ENCODE peak calls at places on chromosome 4, in ten cellular contexts. H, O, A, L, Q, T, F, P, J and D are unnamed samples.

GRCh38 chr4:44804301-44804700 is 77.9 kb upstream of the GNPDA2 start:
- DNase-seq in H (no peak), O (no peak), A (no peak), L (no peak), Q (no peak), T (no peak), F (no peak), P (no peak), J (no peak), D (no peak)

GRCh38 chr4:156195914-156196313 is 242.2 kb upstream of the CTSO start:
- DNase-seq in H (no peak), O (no peak), A (no peak), L (no peak), Q (no peak), T (no peak), F (no peak), P (no peak), J (no peak), D (no peak)

GRCh38 chr4:129146639-129147038 is 50.7 kb downstream of the C4orf33 start:
- DNase-seq in H (no peak), O (no peak), A (no peak), L (peak; percentile 12), Q (no peak), T (no peak), F (no peak), P (no peak), J (no peak), D (no peak)

GRCh38 chr4:158169931-158170690 is 2.7 kb downstream of the GASK1B start:
- DNase-seq in H (no peak), O (no peak), A (peak; percentile 31), L (peak; percentile 79), Q (no peak), T (no peak), F (no peak), P (peak; percentile 48), J (no peak), D (peak; percentile 60)

GRCh38 chr4:20773144-20773997 is 73.1 kb downstream of the PACRGL start:
- DNase-seq in H (peak; percentile 72), O (no peak), A (peak; percentile 67), L (peak; percentile 78), Q (peak; percentile 66), T (peak; percentile 47), F (no peak), P (peak; percentile 71), J (no peak), D (peak; percentile 74)

GRCh38 chr4:11070813-11071212 is 357.9 kb downstream of the HS3ST1 start:
- DNase-seq in H (no peak), O (no peak), A (no peak), L (no peak), Q (no peak), T (no peak), F (no peak), P (no peak), J (no peak), D (no peak)

GRCh38 chr4:152460488-152460887 is 75.4 kb downstream of the FBXW7 start:
- DNase-seq in H (peak; percentile 42), O (no peak), A (peak; percentile 46), L (no peak), Q (peak; percentile 62), T (no peak), F (no peak), P (peak; percentile 90), J (no peak), D (no peak)

GRCh38 chr4:54660145-54660535 is 2.4 kb downstream of the KIT start:
- DNase-seq in H (no peak), O (no peak), A (no peak), L (no peak), Q (no peak), T (no peak), F (no peak), P (no peak), J (no peak), D (no peak)

GRCh38 chr4:140726776-140727500 is 29.2 kb downstream of the TBC1D9 start:
- DNase-seq in H (peak; percentile 62), O (no peak), A (no peak), L (no peak), Q (peak; percentile 34), T (no peak), F (no peak), P (no peak), J (no peak), D (no peak)

GRCh38 chr4:133555671-133556070 is 406.6 kb downstream of the PCDH10 start:
- DNase-seq in H (peak; percentile 21), O (no peak), A (no peak), L (no peak), Q (peak; percentile 29), T (no peak), F (no peak), P (peak; percentile 42), J (no peak), D (no peak)

GRCh38 chr4:3630136-3630933 is 98.1 kb upstream of the LRPAP1 start:
- DNase-seq in H (no peak), O (no peak), A (no peak), L (no peak), Q (no peak), T (no peak), F (no peak), P (no peak), J (no peak), D (no peak)

GRCh38 chr4:102036619-102037376 is 246.3 kb downstream of the BANK1 start:
- DNase-seq in H (no peak), O (no peak), A (peak; percentile 6), L (no peak), Q (peak; percentile 63), T (no peak), F (no peak), P (peak; percentile 6), J (no peak), D (no peak)

GRCh38 chr4:135382280-135382679 is 1180.7 kb upstream of the PABPC4L start:
- DNase-seq in H (peak; percentile 59), O (no peak), A (no peak), L (no peak), Q (peak; percentile 21), T (no peak), F (no peak), P (no peak), J (no peak), D (no peak)

GRCh38 chr4:188109157-188109755 is at the start of gene TRIML2:
- DNase-seq in H (no peak), O (no peak), A (no peak), L (no peak), Q (peak; percentile 18), T (no peak), F (no peak), P (no peak), J (no peak), D (no peak)

GRCh38 chr4:76998251-76998901 is 48.8 kb downstream of the SEPTIN11 start:
- DNase-seq in H (peak; percentile 54), O (no peak), A (no peak), L (no peak), Q (peak; percentile 62), T (no peak), F (no peak), P (peak; percentile 74), J (no peak), D (no peak)

GRCh38 chr4:83128235-83128929 is 13.9 kb upstream of the PLAC8 start:
- DNase-seq in H (peak; percentile 89), O (no peak), A (peak; percentile 84), L (no peak), Q (peak; percentile 91), T (no peak), F (no peak), P (peak; percentile 85), J (no peak), D (no peak)

GRCh38 chr4:140704392-140704955 is 51.7 kb downstream of the TBC1D9 start:
- DNase-seq in H (no peak), O (no peak), A (no peak), L (no peak), Q (no peak), T (no peak), F (no peak), P (no peak), J (no peak), D (peak; percentile 50)

GRCh38 chr4:107736924-107737448 is 17.0 kb upstream of the PAPSS1 start:
- DNase-seq in H (no peak), O (peak; percentile 18), A (peak; percentile 63), L (peak; percentile 76), Q (peak; percentile 61), T (no peak), F (peak; percentile 50), P (peak; percentile 60), J (peak; percentile 39), D (peak; percentile 44)

GRCh38 chr4:150130953-150131352 is 52.7 kb downstream of the DCLK2 start:
- DNase-seq in H (peak; percentile 85), O (no peak), A (no peak), L (no peak), Q (peak; percentile 62), T (no peak), F (no peak), P (peak; percentile 89), J (no peak), D (no peak)

GRCh38 chr4:176902710-176903323 is 110.1 kb upstream of the VEGFC start:
- DNase-seq in H (peak; percentile 78), O (no peak), A (peak; percentile 72), L (no peak), Q (peak; percentile 91), T (no peak), F (no peak), P (peak; percentile 85), J (no peak), D (no peak)

GRCh38 chr4:3822230-3822947 is 56.2 kb downstream of the ADRA2C start:
- DNase-seq in H (no peak), O (no peak), A (no peak), L (peak; percentile 91), Q (no peak), T (no peak), F (no peak), P (no peak), J (no peak), D (no peak)

GRCh38 chr4:131427000-131427399 is 1722.1 kb upstream of the PCDH10 start:
- DNase-seq in H (no peak), O (no peak), A (no peak), L (no peak), Q (no peak), T (no peak), F (no peak), P (no peak), J (no peak), D (no peak)

GRCh38 chr4:174156239-174156826 is 127.1 kb downstream of the FBXO8 start:
- DNase-seq in H (peak; percentile 29), O (no peak), A (peak; percentile 42), L (peak; percentile 51), Q (peak; percentile 33), T (peak; percentile 33), F (no peak), P (peak; percentile 78), J (no peak), D (peak; percentile 55)

GRCh38 chr4:103778221-103778620 is 58.4 kb upstream of the TACR3 start:
- DNase-seq in H (no peak), O (no peak), A (no peak), L (no peak), Q (no peak), T (no peak), F (no peak), P (no peak), J (no peak), D (no peak)

GRCh38 chr4:147326581-147326980 is 154.3 kb upstream of the EDNRA start:
- DNase-seq in H (no peak), O (no peak), A (no peak), L (no peak), Q (peak; percentile 37), T (no peak), F (no peak), P (peak; percentile 95), J (no peak), D (no peak)

GRCh38 chr4:10245761-10246160 is 129.2 kb upstream of the WDR1 start:
- DNase-seq in H (no peak), O (no peak), A (peak; percentile 0), L (no peak), Q (no peak), T (no peak), F (no peak), P (no peak), J (no peak), D (no peak)

GRCh38 chr4:60223098-60223497 is 977.0 kb upstream of the ADGRL3 start:
- DNase-seq in H (no peak), O (no peak), A (no peak), L (no peak), Q (peak; percentile 3), T (no peak), F (no peak), P (peak; percentile 88), J (no peak), D (no peak)

GRCh38 chr4:122914938-122915337 is 7.5 kb downstream of the NUDT6 start:
- DNase-seq in H (peak; percentile 66), O (no peak), A (peak; percentile 31), L (no peak), Q (peak; percentile 59), T (no peak), F (no peak), P (peak; percentile 51), J (no peak), D (no peak)